ENCODE peak calls at places on chromosomes 11 and 22, in nine cellular contexts. G is H4; O is fibroblast of mammary gland; U is heart left ventricle; L is endothelial cell; V is astrocyte; S is activated CD8-positive, alpha-beta memory T cell treated with anti-CD3 and anti-CD28 coated beads for 1 hour; A is stimulated activated naive B cell treated with anti-CD40 and anti-IgM and Interleukin-4, amounts not matched to agents 10 μg/mL and 1 μg/mL and 100 μg/mL, for 72 hours; P is CD4-positive, CD25-positive, alpha-beta regulatory T cell. F is an unnamed sample.

GRCh38 chr11:123064268-123064657 is 2.3 kb upstream of the HSPA8 start:
- DNase-seq in G (no peak), O (no peak), U (no peak), L (no peak), V (no peak), S (no peak), A (no peak), P (no peak), F (no peak)

GRCh38 chr11:26621147-26621546 is 49.1 kb upstream of the MUC15 start:
- DNase-seq in G (peak; percentile 20), O (peak; percentile 93), U (no peak), L (no peak), V (peak; percentile 84), S (no peak), A (no peak), P (no peak), F (no peak)

GRCh38 chr11:5123802-5124521 is 14.2 kb downstream of the OR52A5 start:
- DNase-seq in G (peak; percentile 68), O (peak; percentile 78), U (peak; percentile 27), L (peak; percentile 79), V (peak; percentile 27), S (peak; percentile 10), A (peak; percentile 51), P (peak; percentile 54), F (peak; percentile 17)

GRCh38 chr22:22207845-22208564 is 36.6 kb upstream of the VPREB1 start:
- DNase-seq in G (peak; percentile 40), O (peak; percentile 69), U (peak; percentile 23), L (peak; percentile 87), V (peak; percentile 32), S (peak; percentile 75), A (peak; percentile 79), P (peak; percentile 85), F (peak; percentile 70)

GRCh38 chr11:27166130-27166529 is 125.5 kb downstream of the BBOX1 start:
- DNase-seq in G (peak; percentile 11), O (no peak), U (no peak), L (no peak), V (no peak), S (no peak), A (no peak), P (no peak), F (no peak)

GRCh38 chr11:123901867-123902266 is at the start of gene OR8D4:
- DNase-seq in G (no peak), O (no peak), U (no peak), L (no peak), V (no peak), S (no peak), A (no peak), P (no peak), F (no peak)

GRCh38 chr22:30575011-30575671 is 676 bp upstream of the GAL3ST1 start:
- DNase-seq in G (no peak), O (peak; percentile 46), U (no peak), L (no peak), V (peak; percentile 74), S (no peak), A (no peak), P (no peak), F (no peak)

GRCh38 chr11:12556788-12557384 is 117.3 kb upstream of the TEAD1 start:
- DNase-seq in G (peak; percentile 95), O (peak; percentile 96), U (peak; percentile 85), L (no peak), V (peak; percentile 96), S (no peak), A (no peak), P (no peak), F (no peak)

GRCh38 chr11:72864692-72865655 is 50.8 kb downstream of the ATG16L2 start:
- DNase-seq in G (no peak), O (peak; percentile 74), U (peak; percentile 33), L (no peak), V (peak; percentile 72), S (no peak), A (no peak), P (no peak), F (no peak)

GRCh38 chr11:132944557-132944920 is 587.8 kb downstream of the OPCML start:
- DNase-seq in G (no peak), O (no peak), U (no peak), L (no peak), V (no peak), S (no peak), A (no peak), P (no peak), F (no peak)

GRCh38 chr22:35418726-35419125 is 18.8 kb downstream of the MCM5 start:
- DNase-seq in G (no peak), O (no peak), U (no peak), L (no peak), V (no peak), S (no peak), A (no peak), P (no peak), F (no peak)

GRCh38 chr11:9990221-9990973 is 303.6 kb downstream of the SBF2 start:
- DNase-seq in G (no peak), O (peak; percentile 41), U (no peak), L (no peak), V (no peak), S (no peak), A (no peak), P (no peak), F (no peak)

GRCh38 chr11:93484716-93485115 is 58.5 kb downstream of the SMCO4 start:
- DNase-seq in G (no peak), O (peak; percentile 74), U (no peak), L (no peak), V (no peak), S (no peak), A (no peak), P (no peak), F (no peak)

GRCh38 chr22:24134090-24134846 is 47.0 kb upstream of the SUSD2 start:
- DNase-seq in G (no peak), O (peak; percentile 33), U (peak; percentile 41), L (no peak), V (no peak), S (peak; percentile 67), A (peak; percentile 71), P (peak; percentile 24), F (peak; percentile 92)

GRCh38 chr11:126468102-126468521 is 112.6 kb downstream of the ST3GAL4 start:
- DNase-seq in G (no peak), O (no peak), U (no peak), L (no peak), V (no peak), S (no peak), A (no peak), P (peak; percentile 45), F (no peak)

GRCh38 chr11:70430122-70430521 is 31.8 kb downstream of the CTTN start:
- DNase-seq in G (no peak), O (no peak), U (no peak), L (no peak), V (no peak), S (no peak), A (no peak), P (no peak), F (no peak)

GRCh38 chr11:108838804-108839128 is 173.9 kb downstream of the DDX10 start:
- DNase-seq in G (no peak), O (no peak), U (no peak), L (no peak), V (no peak), S (no peak), A (no peak), P (no peak), F (no peak)

GRCh38 chr11:79437274-79437980 is 3.4 kb downstream of the TENM4 start:
- DNase-seq in G (no peak), O (peak; percentile 49), U (peak; percentile 61), L (peak; percentile 70), V (peak; percentile 42), S (no peak), A (no peak), P (no peak), F (no peak)